ENCODE peak calls at places on chromosomes 1 and 21, in six cellular contexts. B is lung, X is lower leg skin, J is progenitor cell of endocrine pancreas, N is WTC11, C is GM13976. K is an unnamed sample.

GRCh38 chr1:164651378-164651951 is 92.5 kb downstream of the PBX1 start:
- DNase-seq in B (no peak), X (no peak), J (no peak), N (no peak), C (no peak), K (no peak)

GRCh38 chr1:27954186-27954585 is 5.6 kb upstream of the XKR8 start:
- DNase-seq in B (no peak), X (no peak), J (no peak), N (no peak), C (no peak), K (no peak)

GRCh38 chr1:223738465-223739365 is 26.4 kb downstream of the CAPN2 start:
- DNase-seq in B (peak; percentile 57), X (no peak), J (no peak), N (no peak), C (no peak), K (no peak)

GRCh38 chr21:31180256-31181088 is 142.2 kb upstream of the KRTAP19-8 start:
- DNase-seq in B (no peak), X (no peak), J (no peak), N (no peak), C (peak; percentile 48), K (peak; percentile 44)

GRCh38 chr1:246428542-246429308 is 78.4 kb downstream of the SMYD3 start:
- DNase-seq in B (no peak), X (no peak), J (no peak), N (no peak), C (no peak), K (no peak)

GRCh38 chr1:5637171-5637570 is 355.1 kb downstream of the NPHP4 start:
- DNase-seq in B (no peak), X (no peak), J (no peak), N (no peak), C (peak; percentile 13), K (no peak)

GRCh38 chr1:94539496-94539895 is 2.1 kb downstream of the F3 start:
- DNase-seq in B (no peak), X (no peak), J (no peak), N (no peak), C (no peak), K (no peak)

GRCh38 chr1:172719066-172719627 is 60.2 kb downstream of the FASLG start:
- DNase-seq in B (no peak), X (no peak), J (no peak), N (no peak), C (no peak), K (no peak)

GRCh38 chr1:20383631-20384030 is 93.0 kb downstream of the VWA5B1 start:
- DNase-seq in B (no peak), X (no peak), J (no peak), N (no peak), C (no peak), K (no peak)

GRCh38 chr1:92495392-92496066 is 8.8 kb upstream of the GFI1 start:
- DNase-seq in B (no peak), X (no peak), J (no peak), N (no peak), C (no peak), K (no peak)

GRCh38 chr1:3577300-3577699 is 34.0 kb downstream of the MEGF6 start:
- DNase-seq in B (no peak), X (no peak), J (no peak), N (no peak), C (no peak), K (no peak)

GRCh38 chr1:81314497-81314896 is 486.2 kb upstream of the ADGRL2 start:
- DNase-seq in B (no peak), X (no peak), J (no peak), N (no peak), C (no peak), K (no peak)

GRCh38 chr1:169360415-169360814 is 7.2 kb downstream of the NME7 start:
- DNase-seq in B (no peak), X (no peak), J (no peak), N (no peak), C (no peak), K (no peak)

GRCh38 chr1:243748706-243749283 is 101.2 kb downstream of the AKT3 start:
- DNase-seq in B (no peak), X (no peak), J (no peak), N (no peak), C (peak; percentile 72), K (no peak)

GRCh38 chr1:235124111-235124510 is 4.5 kb downstream of the TOMM20 start:
- DNase-seq in B (no peak), X (no peak), J (no peak), N (no peak), C (no peak), K (no peak)

GRCh38 chr1:43938892-43939587 is 5.4 kb downstream of the ARTN start:
- DNase-seq in B (no peak), X (no peak), J (no peak), N (no peak), C (no peak), K (no peak)

GRCh38 chr1:237953238-237953637 is 62.5 kb upstream of the ZP4 start:
- DNase-seq in B (no peak), X (no peak), J (no peak), N (no peak), C (no peak), K (no peak)

GRCh38 chr1:153631047-153632022 is 2.5 kb upstream of the CHTOP start:
- DNase-seq in B (no peak), X (no peak), J (no peak), N (no peak), C (no peak), K (no peak)

GRCh38 chr1:217564833-217565232 is 66.1 kb downstream of the GPATCH2 start:
- DNase-seq in B (no peak), X (no peak), J (no peak), N (no peak), C (no peak), K (no peak)

GRCh38 chr1:21594935-21595897 is 73.9 kb downstream of the RAP1GAP start:
- DNase-seq in B (peak; percentile 69), X (no peak), J (no peak), N (peak; percentile 92), C (peak; percentile 73), K (no peak)

GRCh38 chr1:110630770-110631663 is 24.9 kb upstream of the KCNA2 start:
- DNase-seq in B (peak; percentile 83), X (no peak), J (peak; percentile 78), N (peak; percentile 87), C (peak; percentile 67), K (peak; percentile 85)

DNA sequence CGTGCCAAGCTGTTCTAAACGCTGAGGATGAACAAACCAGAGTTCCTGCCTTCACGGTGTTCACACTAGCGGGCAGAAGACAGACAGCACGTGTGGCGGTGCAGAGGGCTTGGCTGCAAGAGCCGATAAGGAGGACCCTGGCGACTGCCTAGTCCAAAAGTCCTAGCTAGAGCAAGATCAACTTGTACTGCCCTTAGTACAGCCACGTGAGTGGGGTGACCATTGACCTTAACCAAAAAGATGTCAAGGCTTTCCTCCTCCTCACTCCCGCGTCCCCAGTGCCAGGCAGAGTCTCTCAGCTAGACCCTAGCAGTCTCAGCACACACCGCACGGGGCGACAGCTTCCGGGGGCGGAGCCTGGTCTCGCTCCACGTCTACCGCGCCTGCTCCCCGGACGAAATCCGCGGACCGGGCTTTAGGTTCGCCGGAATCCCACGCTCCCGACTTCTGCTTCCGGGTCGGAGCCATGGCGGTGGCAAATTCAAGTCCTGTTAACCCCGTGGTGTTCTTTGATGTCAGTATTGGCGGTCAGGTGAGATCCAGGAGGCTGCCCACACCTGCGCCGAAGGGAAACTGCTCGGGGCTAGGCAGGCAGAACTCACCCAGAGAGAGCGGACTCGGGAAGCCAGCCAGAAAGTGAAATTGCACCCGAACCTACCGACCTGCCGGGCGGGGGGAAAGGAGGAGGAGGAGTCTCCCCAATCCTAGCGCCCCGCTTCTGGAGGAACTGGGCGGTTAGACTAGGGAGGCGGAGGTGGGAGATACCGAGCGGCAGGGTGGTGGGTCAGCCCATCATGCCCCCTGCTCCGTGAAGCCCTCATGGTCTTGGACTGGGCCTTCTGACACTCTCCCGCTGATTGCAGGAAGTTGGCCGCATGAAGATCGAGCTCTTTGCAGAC is at the start of gene PPIH:
- DNase-seq in B (peak; percentile 96), X (peak; percentile 94), J (peak; percentile 86), N (peak; percentile 95), C (peak; percentile 92), K (peak; percentile 96)
- TF ChIP-seq CTCF in B (no peak), X (no peak), J (peak; percentile 30), N (no peak), C (no peak), K (peak; percentile 26)

GRCh38 chr1:45238846-45239245 is 32.4 kb upstream of the ZSWIM5 start:
- DNase-seq in B (no peak), X (no peak), J (no peak), N (no peak), C (no peak), K (no peak)

GRCh38 chr1:45230537-45230936 is 24.1 kb upstream of the ZSWIM5 start:
- DNase-seq in B (no peak), X (no peak), J (no peak), N (no peak), C (peak; percentile 23), K (no peak)

GRCh38 chr1:45236136-45236535 is 29.7 kb upstream of the ZSWIM5 start:
- DNase-seq in B (no peak), X (no peak), J (no peak), N (no peak), C (no peak), K (no peak)
- TF ChIP-seq CTCF in B (no peak), X (no peak), J (no peak), N (no peak), C (no peak), K (no peak)

DNA sequence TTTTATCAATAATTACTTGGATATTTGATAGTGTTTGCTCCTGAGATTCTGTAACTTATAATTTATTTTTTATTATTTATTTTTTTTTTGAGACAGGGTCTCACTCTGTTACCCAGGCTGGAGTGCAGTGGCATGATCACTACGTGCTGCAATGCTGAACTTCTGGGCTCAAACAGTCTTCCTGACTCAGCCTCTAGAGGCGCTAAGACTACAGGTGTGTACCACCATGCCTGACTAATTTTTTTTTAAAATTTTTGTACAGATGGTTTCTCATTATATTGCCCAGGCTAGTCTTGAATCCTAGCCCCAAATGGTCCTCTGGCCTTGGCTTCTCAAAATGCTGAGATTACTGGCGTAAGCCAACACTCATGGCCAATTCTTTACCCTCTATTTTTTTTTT is 845.5 kb upstream of the ADGRL4 start:
- DNase-seq in B (no peak), X (no peak), J (no peak), N (peak; percentile 28), C (no peak), K (no peak)
- TF ChIP-seq CTCF in B (no peak), X (no peak), J (peak; percentile 51), N (peak; percentile 24), C (no peak), K (peak; percentile 8)

DNA sequence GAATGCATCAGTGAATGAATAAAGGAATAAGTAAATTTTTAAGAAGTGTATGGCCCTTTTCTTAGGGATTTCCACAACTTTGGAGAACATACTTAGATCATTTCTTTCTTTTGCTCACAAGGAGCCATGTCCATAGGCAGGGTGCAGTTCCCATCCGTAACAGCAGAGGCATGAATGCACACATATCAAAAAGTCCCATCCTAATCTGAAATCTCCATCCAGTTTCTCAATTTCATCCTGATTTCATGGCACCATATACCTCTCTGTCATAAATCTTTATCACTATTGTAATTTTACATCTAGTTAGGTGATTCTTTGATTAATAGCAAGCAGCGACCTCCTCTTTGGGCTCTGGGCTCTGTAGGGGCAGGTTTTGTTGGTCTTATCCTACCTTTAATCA is 359.2 kb downstream of the RRAGC start:
- DNase-seq in B (no peak), X (no peak), J (no peak), N (no peak), C (no peak), K (no peak)
- TF ChIP-seq CTCF in B (no peak), X (no peak), J (peak; percentile 55), N (peak; percentile 37), C (no peak), K (peak; percentile 50)

GRCh38 chr1:62906428-62906886 is 122.5 kb downstream of the ATG4C start:
- DNase-seq in B (no peak), X (no peak), J (no peak), N (peak; percentile 29), C (no peak), K (no peak)
- TF ChIP-seq CTCF in B (no peak), X (no peak), J (peak; percentile 56), N (peak; percentile 51), C (no peak), K (peak; percentile 41)

GRCh38 chr1:48249868-48250267 is 27.4 kb downstream of the SLC5A9 start:
- DNase-seq in B (no peak), X (no peak), J (no peak), N (peak; percentile 36), C (no peak), K (no peak)
- TF ChIP-seq CTCF in B (no peak), X (no peak), J (peak; percentile 30), N (no peak), C (no peak), K (no peak)